ENCODE peak calls at places on chromosomes 3 and 15, in ten cellular contexts. A, F, W, O, P, K, J, B, R and Z are unnamed samples.

GRCh38 chr15:96503276-96503675 is 172.8 kb downstream of the NR2F2 start:
- DNase-seq in A (no peak), F (peak), W (no peak), O (no peak), P (no peak), K (no peak), J (no peak), B (no peak), R (no peak), Z (no peak)

GRCh38 chr15:60627544-60627943 is 148.6 kb upstream of the ICE2 start:
- DNase-seq in A (no peak), F (no peak), W (no peak), O (no peak), P (no peak), K (no peak), J (no peak), B (no peak), R (no peak), Z (no peak)

GRCh38 chr3:12891985-12892839 is 50.8 kb upstream of the RPL32 start:
- DNase-seq in A (no peak), F (no peak), W (peak), O (peak), P (peak), K (peak), J (peak), B (no peak), R (peak), Z (peak)

GRCh38 chr3:67357610-67358458 is 296.6 kb downstream of the SUCLG2 start:
- DNase-seq in A (no peak), F (no peak), W (peak), O (peak), P (peak), K (peak), J (peak), B (peak), R (peak), Z (no peak)

GRCh38 chr3:40379674-40380306 is 7.2 kb upstream of the ENTPD3 start:
- DNase-seq in A (no peak), F (no peak), W (no peak), O (no peak), P (no peak), K (no peak), J (no peak), B (no peak), R (no peak), Z (no peak)

GRCh38 chr3:149342413-149343340 is 9.2 kb upstream of the TM4SF18 start:
- DNase-seq in A (no peak), F (no peak), W (peak), O (no peak), P (no peak), K (no peak), J (no peak), B (no peak), R (no peak), Z (no peak)

GRCh38 chr3:67635806-67636205 is 18.6 kb downstream of the SUCLG2 start:
- DNase-seq in A (no peak), F (no peak), W (no peak), O (no peak), P (no peak), K (no peak), J (no peak), B (no peak), R (no peak), Z (no peak)

GRCh38 chr3:46090161-46090591 is 62.9 kb upstream of the XCR1 start:
- DNase-seq in A (no peak), F (no peak), W (no peak), O (no peak), P (no peak), K (no peak), J (no peak), B (no peak), R (no peak), Z (no peak)

GRCh38 chr15:85889956-85890619 is 95.4 kb upstream of the KLHL25 start:
- DNase-seq in A (no peak), F (no peak), W (no peak), O (no peak), P (no peak), K (no peak), J (no peak), B (no peak), R (no peak), Z (no peak)

GRCh38 chr15:72389231-72389630 is 8.9 kb upstream of the TMEM202 start:
- DNase-seq in A (no peak), F (no peak), W (no peak), O (no peak), P (no peak), K (no peak), J (no peak), B (no peak), R (no peak), Z (no peak)

GRCh38 chr3:42935472-42935871 is 29.5 kb downstream of the ZNF662 start:
- DNase-seq in A (no peak), F (no peak), W (no peak), O (no peak), P (no peak), K (no peak), J (no peak), B (no peak), R (no peak), Z (peak)

GRCh38 chr3:126816956-126817777 is 113.1 kb downstream of the CHCHD6 start:
- DNase-seq in A (no peak), F (no peak), W (no peak), O (no peak), P (no peak), K (no peak), J (no peak), B (no peak), R (no peak), Z (no peak)

GRCh38 chr15:59420986-59421618 is 16.9 kb upstream of the FAM81A start:
- DNase-seq in A (no peak), F (no peak), W (no peak), O (no peak), P (no peak), K (no peak), J (no peak), B (peak), R (no peak), Z (no peak)

GRCh38 chr15:98344591-98344990 is 303.7 kb upstream of the IGF1R start:
- DNase-seq in A (no peak), F (no peak), W (no peak), O (no peak), P (no peak), K (no peak), J (no peak), B (no peak), R (no peak), Z (no peak)

GRCh38 chr3:23845817-23846216 is 40.1 kb downstream of the UBE2E1 start:
- DNase-seq in A (no peak), F (no peak), W (no peak), O (no peak), P (no peak), K (no peak), J (no peak), B (no peak), R (no peak), Z (no peak)

GRCh38 chr3:16476636-16477035 is 36.9 kb downstream of the RFTN1 start:
- DNase-seq in A (no peak), F (no peak), W (peak), O (no peak), P (no peak), K (no peak), J (peak), B (no peak), R (no peak), Z (no peak)